ENCODE peak calls at places on chromosomes 16 and 17, in seven cellular contexts. K is cardiac muscle cell, O is PC-3, V is SK-N-SH, S is endothelial cell, H is bronchial epithelial cell, A is neural crest cell. D is an unnamed sample.

GRCh38 chr17:28370035-28370743 is at the start of gene VTN:
- DNase-seq in K (peak), H (no peak), A (peak), O (no peak), V (peak), S (no peak), D (no peak)

GRCh38 chr16:21950782-21951521 is 2.2 kb upstream of the UQCRC2 start:
- DNase-seq in O (peak), A (no peak), V (peak), K (peak), S (no peak), H (peak), D (peak)

GRCh38 chr17:57665128-57665527 is 80.0 kb downstream of the CCDC182 start:
- DNase-seq in H (no peak), S (no peak), A (no peak), V (peak), K (no peak), O (no peak), D (no peak)

GRCh38 chr17:7955414-7956042 is 23.5 kb downstream of the CNTROB start:
- DNase-seq in K (no peak), A (no peak), V (no peak), H (no peak), O (no peak), S (no peak), D (no peak)

GRCh38 chr16:55571-56136 is 2.0 kb downstream of the SNRNP25 start:
- DNase-seq in S (no peak), V (no peak), A (no peak), H (no peak), O (no peak), K (no peak), D (no peak)

GRCh38 chr17:9294661-9295210 is 273.4 kb downstream of the NTN1 start:
- DNase-seq in H (no peak), S (no peak), K (no peak), O (no peak), A (no peak), V (no peak), D (no peak)

GRCh38 chr17:72502940-72503341 is 382.1 kb downstream of the SOX9 start:
- DNase-seq in O (no peak), K (no peak), S (no peak), V (no peak), A (no peak), H (peak), D (no peak)

GRCh38 chr17:56939869-56940484 is 20.9 kb downstream of the COIL start:
- DNase-seq in K (peak), V (peak), S (no peak), H (peak), A (no peak), O (peak), D (peak)

GRCh38 chr17:74815671-74816370 is 39.7 kb upstream of the NAT9 start:
- DNase-seq in O (no peak), V (no peak), A (no peak), S (peak), K (peak), H (no peak), D (no peak)
- TF ChIP-seq CTCF in O (peak), V (peak), A (peak), S (peak), K (peak), H (peak), D (peak)

GRCh38 chr16:66006485-66006884 is 360.0 kb upstream of the CDH5 start:
- DNase-seq in H (no peak), K (peak), A (no peak), O (no peak), S (no peak), V (no peak), D (no peak)
- TF ChIP-seq CTCF in H (no peak), K (no peak), A (no peak), O (no peak), S (no peak), V (no peak), D (no peak)

GRCh38 chr17:75552425-75552824 is 26.9 kb downstream of the LLGL2 start:
- DNase-seq in S (no peak), K (no peak), O (no peak), A (no peak), V (no peak), H (no peak), D (no peak)

GRCh38 chr17:75549246-75550138 is 24.0 kb downstream of the LLGL2 start:
- DNase-seq in K (peak), H (peak), A (no peak), O (peak), S (no peak), V (no peak), D (no peak)

GRCh38 chr17:75552847-75553552 is 27.5 kb downstream of the LLGL2 start:
- DNase-seq in H (no peak), A (no peak), S (no peak), V (no peak), O (no peak), K (peak), D (no peak)

GRCh38 chr17:75550139-75550465 is 24.6 kb downstream of the LLGL2 start:
- DNase-seq in H (no peak), O (no peak), A (no peak), V (no peak), K (no peak), S (no peak), D (no peak)

DNA sequence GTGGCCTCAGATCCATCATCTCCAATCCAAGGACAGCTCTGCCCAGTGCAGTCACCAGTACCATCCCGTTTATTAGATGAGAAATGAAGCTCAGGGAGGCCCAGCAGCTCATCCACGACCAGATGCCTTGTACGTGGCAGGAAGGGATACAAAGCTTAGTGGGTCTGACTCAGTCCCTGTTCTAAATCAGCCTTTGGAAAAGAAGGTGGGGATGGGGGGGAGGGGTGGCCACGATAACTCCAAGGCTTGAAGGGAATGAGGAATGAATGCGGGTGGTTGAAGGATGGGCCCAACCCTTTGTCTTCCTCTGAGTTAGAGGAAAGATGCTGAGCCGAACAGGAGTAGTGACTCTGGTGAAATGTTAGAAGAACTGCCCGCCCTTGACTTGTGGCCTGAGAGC is 25.8 kb downstream of the LLGL2 start:
- DNase-seq in H (no peak), A (no peak), V (no peak), O (peak), K (no peak), S (no peak), D (no peak)
- TF ChIP-seq CTCF in H (no peak), A (no peak), V (no peak), O (no peak), K (no peak), S (no peak), D (no peak)

DNA sequence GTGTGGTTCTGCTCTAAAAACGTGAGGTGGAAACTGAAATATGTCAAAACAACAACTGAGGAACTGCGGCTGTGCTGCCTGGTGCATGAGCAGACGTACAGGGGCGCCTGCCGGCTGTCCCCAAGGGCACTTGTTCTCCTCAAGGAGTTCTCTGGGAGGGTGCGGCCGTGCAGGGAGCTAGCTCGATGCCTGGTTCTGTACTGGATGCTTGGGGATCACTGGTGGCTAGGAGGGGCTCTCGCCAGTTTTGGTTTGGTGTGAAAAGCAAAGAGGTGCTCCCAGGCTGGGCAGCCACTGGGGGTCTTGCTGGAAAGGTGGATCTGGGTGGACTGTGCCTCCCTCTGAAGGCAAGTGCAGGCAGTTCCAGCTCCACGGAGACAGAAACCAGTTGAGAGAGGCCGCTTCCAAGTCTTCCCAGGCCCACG is 41.9 kb upstream of the ATP2A3 start:
- DNase-seq in H (no peak), O (no peak), V (no peak), K (no peak), A (no peak), S (no peak), D (no peak)
- TF ChIP-seq CTCF in H (no peak), O (no peak), V (no peak), K (no peak), A (no peak), S (no peak), D (no peak)

GRCh38 chr16:35431829-35432663 is 1972.6 kb downstream of the TP53TG3F start:
- DNase-seq in V (peak), S (no peak), H (no peak), K (no peak), A (no peak), O (no peak), D (no peak)
- TF ChIP-seq CTCF in V (peak), S (peak), H (peak), K (no peak), A (peak), O (peak), D (peak)

DNA sequence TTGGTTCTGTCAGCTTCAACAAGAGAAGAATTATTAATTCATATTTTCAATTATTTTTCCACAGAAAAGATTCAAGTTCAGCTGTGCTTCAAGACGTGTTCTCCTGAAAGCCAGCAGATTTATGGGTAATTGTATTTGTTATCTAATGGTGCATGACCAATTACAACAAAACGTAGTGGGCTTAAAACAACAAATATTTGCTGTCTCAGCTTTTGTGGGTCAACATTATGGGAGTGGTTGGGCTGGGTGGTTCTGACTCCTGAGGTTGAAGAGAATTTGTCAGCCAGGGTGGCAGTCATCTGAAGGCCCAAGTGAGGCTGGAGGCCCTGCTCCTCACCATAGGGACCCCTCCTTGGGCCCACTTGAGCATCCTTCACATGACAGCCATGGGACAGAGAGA is 24.1 kb upstream of the KREMEN2 start:
- DNase-seq in S (no peak), A (no peak), H (no peak), K (no peak), O (no peak), V (no peak), D (no peak)
- TF ChIP-seq CTCF in S (no peak), A (no peak), H (no peak), K (no peak), O (no peak), V (no peak), D (no peak)

DNA sequence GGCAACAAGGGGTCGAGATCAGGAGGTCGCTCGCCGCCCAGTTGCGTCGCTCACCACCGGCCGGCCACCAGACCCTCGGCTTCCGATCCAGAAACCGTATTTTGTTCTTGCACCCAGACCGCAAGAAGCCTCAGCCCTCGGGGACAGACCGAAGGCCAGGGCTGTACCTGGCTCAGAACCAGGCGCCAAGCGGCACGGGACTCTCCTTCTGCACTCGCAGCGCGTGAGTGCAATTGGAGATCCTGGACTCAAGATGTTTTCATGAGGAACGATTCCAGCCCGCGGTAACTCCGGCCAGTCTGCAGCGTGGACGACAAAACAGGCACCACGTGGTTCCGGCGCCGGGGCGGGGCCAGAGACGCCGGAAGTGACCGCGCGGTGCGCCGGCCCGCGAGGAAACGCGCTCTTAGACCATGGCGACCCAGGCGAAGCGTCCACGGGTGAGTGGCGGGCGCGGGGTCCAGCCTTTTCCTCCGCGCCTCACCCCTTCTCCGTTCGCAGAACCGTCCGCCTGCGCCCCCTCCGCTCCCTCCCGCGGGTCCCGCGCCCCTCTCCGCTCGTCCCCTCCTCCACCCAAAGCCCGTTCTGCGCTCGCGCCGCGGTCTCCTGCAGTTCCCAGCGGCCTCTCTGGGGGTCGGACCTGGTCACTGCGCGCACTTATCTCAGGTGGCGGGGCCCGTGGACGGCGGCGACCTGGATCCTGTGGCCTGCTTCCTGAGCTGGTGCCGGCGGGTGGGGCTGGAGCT is at the start of gene SETD6:
- DNase-seq in S (peak), A (peak), K (peak), V (peak), H (peak), O (peak), D (peak)
- TF ChIP-seq CTCF in S (no peak), A (peak), K (peak), V (no peak), H (no peak), O (no peak), D (peak)

D was measured in astrocyte of the spinal cord.